ENCODE peak calls at places on chromosomes 12 and 14, in four cellular contexts. O is nephron progenitor cell, I is dorsolateral prefrontal cortex, R is fibroblast of mammary gland. A is an unnamed sample.

GRCh38 chr14:89747146-89747545 is 207.4 kb downstream of the EFCAB11 start:
- DNase-seq in O (no peak), I (no peak), R (no peak), A (no peak)

GRCh38 chr12:124854637-124855184 is 9.0 kb downstream of the SCARB1 start:
- DNase-seq in O (no peak), I (no peak), R (no peak), A (no peak)

GRCh38 chr12:2804390-2805145 is 7.9 kb upstream of the ITFG2 start:
- DNase-seq in O (no peak), I (peak; percentile 84), R (peak; percentile 68), A (no peak)

GRCh38 chr14:100304825-100305445 is 1.3 kb downstream of the SLC25A29 start:
- DNase-seq in O (peak; percentile 49), I (no peak), R (peak; percentile 19), A (no peak)

GRCh38 chr14:60327447-60328331 is 78.7 kb downstream of the PPM1A start:
- DNase-seq in O (peak; percentile 41), I (peak; percentile 33), R (peak; percentile 41), A (no peak)

GRCh38 chr14:38302034-38302433 is 46.1 kb upstream of the CLEC14A start:
- DNase-seq in O (no peak), I (no peak), R (no peak), A (no peak)

GRCh38 chr12:51000245-51000644 is 25.9 kb downstream of the SLC11A2 start:
- DNase-seq in O (no peak), I (no peak), R (peak; percentile 58), A (no peak)

GRCh38 chr14:92154283-92154942 is 32.6 kb downstream of the CPSF2 start:
- DNase-seq in O (no peak), I (no peak), R (peak; percentile 37), A (no peak)

GRCh38 chr12:53983580-53984572 is 1.1 kb upstream of the HOXC10 start:
- DNase-seq in O (no peak), I (no peak), R (no peak), A (no peak)

GRCh38 chr14:99566009-99566389 is 38.0 kb downstream of the CCDC85C start:
- DNase-seq in O (no peak), I (peak; percentile 84), R (no peak), A (no peak)

GRCh38 chr14:52703225-52703624 is 3.8 kb upstream of the PSMC6 start:
- DNase-seq in O (no peak), I (no peak), R (peak; percentile 98), A (no peak)

GRCh38 chr12:78697817-78698415 is 166.7 kb upstream of the SYT1 start:
- DNase-seq in O (no peak), I (no peak), R (peak; percentile 53), A (no peak)

GRCh38 chr14:38404616-38405015 is 148.7 kb upstream of the CLEC14A start:
- DNase-seq in O (no peak), I (no peak), R (peak; percentile 28), A (no peak)

GRCh38 chr14:97329701-97330100 is 532.5 kb downstream of the VRK1 start:
- DNase-seq in O (no peak), I (no peak), R (no peak), A (no peak)

GRCh38 chr14:97331058-97331457 is 533.9 kb downstream of the VRK1 start:
- DNase-seq in O (no peak), I (no peak), R (no peak), A (no peak)

GRCh38 chr14:97336179-97336578 is 539.0 kb downstream of the VRK1 start:
- DNase-seq in O (no peak), I (no peak), R (no peak), A (no peak)

GRCh38 chr14:97331526-97331925 is 534.3 kb downstream of the VRK1 start:
- DNase-seq in O (no peak), I (no peak), R (no peak), A (no peak)

GRCh38 chr14:97332591-97332984 is 535.4 kb downstream of the VRK1 start:
- DNase-seq in O (no peak), I (no peak), R (no peak), A (no peak)
- TF ChIP-seq CTCF in O (no peak), I (no peak), R (no peak), A (no peak)

GRCh38 chr14:85401396-85401795 is 128.5 kb upstream of the FLRT2 start:
- DNase-seq in O (no peak), I (no peak), R (no peak), A (no peak)
- TF ChIP-seq CTCF in O (no peak), I (no peak), R (no peak), A (no peak)

GRCh38 chr12:94457331-94457730 is 2.3 kb downstream of the CEP83 start:
- DNase-seq in O (no peak), I (no peak), R (peak; percentile 17), A (no peak)

GRCh38 chr12:94459773-94460593 is at the start of gene CEP83:
- DNase-seq in O (peak; percentile 95), I (peak; percentile 99), R (peak; percentile 90), A (peak; percentile 80)

GRCh38 chr12:94460594-94460959 is 910 bp upstream of the CEP83 start:
- DNase-seq in O (no peak), I (no peak), R (no peak), A (no peak)

DNA sequence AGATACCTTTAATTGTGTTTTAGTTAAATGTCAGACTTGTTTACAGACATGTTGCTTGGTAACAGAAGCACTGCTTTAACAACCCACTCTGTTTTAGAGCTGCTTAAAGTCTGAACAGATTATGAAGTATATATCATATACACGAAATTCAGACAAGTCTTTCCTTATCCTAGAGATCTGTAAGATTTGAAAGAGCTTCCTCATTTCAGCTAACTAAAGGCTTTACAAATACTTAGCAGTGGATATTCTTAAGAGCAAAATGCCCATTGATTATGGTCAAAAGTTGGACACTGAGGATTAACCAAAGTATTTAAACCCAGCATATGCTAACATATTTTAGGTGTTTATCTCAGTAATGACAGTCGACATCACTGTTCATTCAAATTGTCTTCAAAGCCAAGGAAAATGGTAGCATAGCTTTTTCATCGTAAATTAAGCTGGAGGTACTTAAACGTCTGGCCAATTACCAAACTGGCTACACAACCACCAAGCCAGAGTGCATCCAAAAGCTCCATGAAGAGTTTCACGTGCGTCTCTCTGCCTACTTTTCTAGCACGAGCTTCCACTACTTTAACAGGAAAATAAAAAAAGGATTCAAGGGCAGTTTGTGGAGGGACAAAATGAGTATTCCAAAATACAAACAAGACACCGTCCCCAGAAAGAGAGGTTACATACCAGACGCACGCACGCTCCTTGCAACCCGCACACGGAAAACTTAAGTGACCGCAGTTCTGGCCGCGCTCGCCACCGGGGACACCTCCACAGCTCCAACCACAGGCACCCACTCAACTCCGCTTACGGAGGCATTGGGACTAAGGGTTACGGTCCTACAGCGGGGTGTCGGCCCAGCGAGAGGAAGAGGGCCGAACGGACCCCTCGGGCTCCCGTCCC is 540 bp downstream of the CEP83 start:
- DNase-seq in O (no peak), I (no peak), R (peak; percentile 57), A (no peak)
- TF ChIP-seq CTCF in O (no peak), I (no peak), R (no peak), A (no peak)

DNA sequence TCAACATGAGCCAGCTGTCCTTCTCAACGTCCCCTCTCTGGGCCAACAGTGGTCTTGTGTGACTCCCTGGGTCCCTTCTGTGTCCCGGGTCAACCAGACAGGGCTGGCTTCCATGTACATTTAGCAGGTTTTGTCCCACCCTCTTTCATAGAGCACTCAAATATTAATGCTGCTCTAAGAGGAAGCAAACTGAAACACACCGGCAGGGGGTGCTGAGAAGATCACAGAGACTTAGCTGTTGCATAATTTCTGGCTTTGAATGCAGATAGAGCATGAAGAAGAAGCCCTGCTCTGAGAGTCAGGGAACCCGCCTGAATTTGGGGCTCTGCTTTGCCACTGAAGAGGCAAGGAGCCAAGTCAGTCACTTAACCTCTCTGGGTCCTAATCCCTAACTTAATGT is 138.7 kb downstream of the ESRRB start:
- DNase-seq in O (no peak), I (no peak), R (peak; percentile 9), A (no peak)
- TF ChIP-seq CTCF in O (no peak), I (no peak), R (no peak), A (peak; percentile 65)

GRCh38 chr14:54813081-54813480 is 89.5 kb downstream of the GCH1 start:
- DNase-seq in O (no peak), I (no peak), R (no peak), A (no peak)

GRCh38 chr14:54812661-54813060 is 90.0 kb downstream of the GCH1 start:
- DNase-seq in O (no peak), I (no peak), R (no peak), A (no peak)

GRCh38 chr14:54815531-54815930 is 87.1 kb downstream of the GCH1 start:
- DNase-seq in O (no peak), I (no peak), R (no peak), A (no peak)

GRCh38 chr14:54815016-54815415 is 87.6 kb downstream of the GCH1 start:
- DNase-seq in O (no peak), I (no peak), R (peak; percentile 80), A (no peak)

GRCh38 chr14:54814076-54814475 is 88.5 kb downstream of the GCH1 start:
- DNase-seq in O (no peak), I (no peak), R (no peak), A (no peak)
- TF ChIP-seq CTCF in O (peak; percentile 9), I (no peak), R (peak; percentile 26), A (no peak)

GRCh38 chr12:112555621-112556233 is 137.0 kb downstream of the PTPN11 start:
- DNase-seq in O (no peak), I (no peak), R (no peak), A (no peak)
- TF ChIP-seq CTCF in O (no peak), I (no peak), R (no peak), A (no peak)

GRCh38 chr12:57459055-57459749 is 383 bp upstream of the GLI1 start:
- DNase-seq in O (peak; percentile 97), I (peak; percentile 93), R (peak; percentile 94), A (peak; percentile 72)

GRCh38 chr12:57461326-57461903 is 1.8 kb downstream of the GLI1 start:
- DNase-seq in O (peak; percentile 81), I (no peak), R (peak; percentile 37), A (no peak)

GRCh38 chr12:57458665-57459054 is 925 bp upstream of the GLI1 start:
- DNase-seq in O (no peak), I (no peak), R (no peak), A (no peak)

GRCh38 chr12:57460457-57461325 is 1.1 kb downstream of the GLI1 start:
- DNase-seq in O (peak; percentile 71), I (no peak), R (no peak), A (no peak)

GRCh38 chr12:57459750-57460400 is at the start of gene GLI1:
- DNase-seq in O (peak; percentile 40), I (no peak), R (no peak), A (no peak)
- TF ChIP-seq CTCF in O (no peak), I (no peak), R (no peak), A (no peak)

DNA sequence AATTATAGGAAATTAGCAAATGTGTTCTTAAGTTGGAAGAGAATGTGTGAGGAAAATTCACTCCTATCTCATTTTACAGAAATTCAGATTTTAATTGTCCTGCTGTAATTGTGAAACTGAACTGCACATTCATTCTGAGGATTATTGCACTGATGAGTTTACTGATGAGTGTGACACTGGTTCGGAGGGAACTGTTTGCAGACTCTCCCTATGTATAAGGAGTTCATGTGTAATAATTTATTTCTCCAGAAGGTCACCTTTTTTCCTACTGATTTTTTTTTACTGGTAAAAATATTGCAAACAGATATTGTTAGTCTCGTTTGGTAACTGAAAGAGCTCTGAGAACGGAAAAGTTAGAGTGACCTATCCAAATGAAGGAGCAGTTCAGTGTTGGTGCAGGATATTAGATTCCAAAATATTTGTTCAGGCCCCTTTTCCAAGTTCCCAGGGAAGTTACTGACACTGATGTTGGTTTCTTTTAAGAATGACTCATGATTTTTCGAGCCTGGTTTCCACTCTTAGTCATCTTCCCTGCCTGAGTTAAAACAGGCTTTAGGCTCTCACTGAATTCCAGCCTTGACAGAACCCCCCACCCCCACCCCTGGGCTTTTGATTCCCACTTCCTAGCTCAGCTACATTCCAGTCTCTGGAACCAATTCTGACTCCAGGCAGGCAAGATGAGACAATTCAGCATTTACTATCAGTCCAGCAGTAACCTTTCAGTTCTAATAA is 18.4 kb downstream of the ANO6 start:
- DNase-seq in O (no peak), I (no peak), R (peak; percentile 98), A (no peak)
- TF ChIP-seq CTCF in O (no peak), I (no peak), R (no peak), A (no peak)